ENCODE peak calls at places on chromosomes 12 and 14, in ten cellular contexts. One of them, this sample, is unnamed.

GRCh38 chr14:81193924-81194633 is 26.7 kb downstream of the GTF2A1 start:
- DNase-seq in NCI-H1105 treated with DMSO at 0.1 percent for 48 hours: no peak
- DNase-seq in activated naive CD8-positive, alpha-beta T cell treated with anti-CD3 and anti-CD28 coated beads for 36 hours: no peak
- DNase-seq in activated CD4-positive, alpha-beta T cell treated with anti-CD3 and anti-CD28 coated beads, Interleukin-2, amount 50 U/mL, for 1 hour: no peak
- DNase-seq in HTR-8/SVneo: no peak
- DNase-seq in NCI-H2081 treated with DMSO at 0.1 percent for 48 hours: no peak
- DNase-seq in RCC 7860: no peak
- DNase-seq in epithelial cell of esophagus: peak; percentile 30
- DNase-seq in NAMALWA: no peak
- DNase-seq in endothelial cell of umbilical vein: no peak
- DNase-seq in this sample: peak; percentile 58

GRCh38 chr12:132099739-132100138 is 44.4 kb downstream of the DDX51 start:
- DNase-seq in NCI-H1105 treated with DMSO at 0.1 percent for 48 hours: no peak
- DNase-seq in activated naive CD8-positive, alpha-beta T cell treated with anti-CD3 and anti-CD28 coated beads for 36 hours: no peak
- DNase-seq in activated CD4-positive, alpha-beta T cell treated with anti-CD3 and anti-CD28 coated beads, Interleukin-2, amount 50 U/mL, for 1 hour: no peak
- DNase-seq in HTR-8/SVneo: no peak
- DNase-seq in NCI-H2081 treated with DMSO at 0.1 percent for 48 hours: no peak
- DNase-seq in RCC 7860: no peak
- DNase-seq in epithelial cell of esophagus: no peak
- DNase-seq in NAMALWA: no peak
- DNase-seq in endothelial cell of umbilical vein: no peak
- DNase-seq in this sample: no peak

GRCh38 chr12:124321040-124321481 is 26.2 kb downstream of the RFLNA start:
- DNase-seq in NCI-H1105 treated with DMSO at 0.1 percent for 48 hours: no peak
- DNase-seq in activated naive CD8-positive, alpha-beta T cell treated with anti-CD3 and anti-CD28 coated beads for 36 hours: peak; percentile 67
- DNase-seq in activated CD4-positive, alpha-beta T cell treated with anti-CD3 and anti-CD28 coated beads, Interleukin-2, amount 50 U/mL, for 1 hour: peak; percentile 55
- DNase-seq in HTR-8/SVneo: peak; percentile 67
- DNase-seq in NCI-H2081 treated with DMSO at 0.1 percent for 48 hours: no peak
- DNase-seq in RCC 7860: peak; percentile 30
- DNase-seq in epithelial cell of esophagus: peak; percentile 59
- DNase-seq in NAMALWA: peak; percentile 66
- DNase-seq in endothelial cell of umbilical vein: peak; percentile 59
- DNase-seq in this sample: peak; percentile 61

GRCh38 chr12:112824166-112824565 is 32.6 kb downstream of the RPH3A start:
- DNase-seq in NCI-H1105 treated with DMSO at 0.1 percent for 48 hours: no peak
- DNase-seq in activated naive CD8-positive, alpha-beta T cell treated with anti-CD3 and anti-CD28 coated beads for 36 hours: no peak
- DNase-seq in activated CD4-positive, alpha-beta T cell treated with anti-CD3 and anti-CD28 coated beads, Interleukin-2, amount 50 U/mL, for 1 hour: no peak
- DNase-seq in HTR-8/SVneo: no peak
- DNase-seq in NCI-H2081 treated with DMSO at 0.1 percent for 48 hours: no peak
- DNase-seq in RCC 7860: no peak
- DNase-seq in epithelial cell of esophagus: no peak
- DNase-seq in NAMALWA: no peak
- DNase-seq in endothelial cell of umbilical vein: no peak
- DNase-seq in this sample: no peak

GRCh38 chr12:119870462-119870861 is 6.7 kb downstream of the CIT start:
- DNase-seq in NCI-H1105 treated with DMSO at 0.1 percent for 48 hours: no peak
- DNase-seq in activated naive CD8-positive, alpha-beta T cell treated with anti-CD3 and anti-CD28 coated beads for 36 hours: no peak
- DNase-seq in activated CD4-positive, alpha-beta T cell treated with anti-CD3 and anti-CD28 coated beads, Interleukin-2, amount 50 U/mL, for 1 hour: no peak
- DNase-seq in HTR-8/SVneo: no peak
- DNase-seq in NCI-H2081 treated with DMSO at 0.1 percent for 48 hours: no peak
- DNase-seq in RCC 7860: no peak
- DNase-seq in epithelial cell of esophagus: no peak
- DNase-seq in NAMALWA: no peak
- DNase-seq in endothelial cell of umbilical vein: no peak
- DNase-seq in this sample: no peak

GRCh38 chr12:57127710-57128518 is at the start of gene LRP1:
- DNase-seq in NCI-H1105 treated with DMSO at 0.1 percent for 48 hours: peak; percentile 59
- DNase-seq in activated naive CD8-positive, alpha-beta T cell treated with anti-CD3 and anti-CD28 coated beads for 36 hours: peak; percentile 69
- DNase-seq in activated CD4-positive, alpha-beta T cell treated with anti-CD3 and anti-CD28 coated beads, Interleukin-2, amount 50 U/mL, for 1 hour: peak; percentile 75
- DNase-seq in HTR-8/SVneo: peak; percentile 87
- DNase-seq in NCI-H2081 treated with DMSO at 0.1 percent for 48 hours: no peak
- DNase-seq in RCC 7860: peak; percentile 30
- DNase-seq in epithelial cell of esophagus: peak; percentile 84
- DNase-seq in NAMALWA: peak; percentile 75
- DNase-seq in endothelial cell of umbilical vein: peak; percentile 77
- DNase-seq in this sample: peak; percentile 55

GRCh38 chr12:66453837-66454236 is 151.5 kb downstream of the HELB start:
- DNase-seq in NCI-H1105 treated with DMSO at 0.1 percent for 48 hours: no peak
- DNase-seq in activated naive CD8-positive, alpha-beta T cell treated with anti-CD3 and anti-CD28 coated beads for 36 hours: no peak
- DNase-seq in activated CD4-positive, alpha-beta T cell treated with anti-CD3 and anti-CD28 coated beads, Interleukin-2, amount 50 U/mL, for 1 hour: no peak
- DNase-seq in HTR-8/SVneo: no peak
- DNase-seq in NCI-H2081 treated with DMSO at 0.1 percent for 48 hours: no peak
- DNase-seq in RCC 7860: no peak
- DNase-seq in epithelial cell of esophagus: peak; percentile 4
- DNase-seq in NAMALWA: no peak
- DNase-seq in endothelial cell of umbilical vein: no peak
- DNase-seq in this sample: peak; percentile 26

GRCh38 chr12:69880566-69880965 is 55.5 kb downstream of the MYRFL start:
- DNase-seq in NCI-H1105 treated with DMSO at 0.1 percent for 48 hours: no peak
- DNase-seq in activated naive CD8-positive, alpha-beta T cell treated with anti-CD3 and anti-CD28 coated beads for 36 hours: no peak
- DNase-seq in activated CD4-positive, alpha-beta T cell treated with anti-CD3 and anti-CD28 coated beads, Interleukin-2, amount 50 U/mL, for 1 hour: no peak
- DNase-seq in HTR-8/SVneo: no peak
- DNase-seq in NCI-H2081 treated with DMSO at 0.1 percent for 48 hours: no peak
- DNase-seq in RCC 7860: no peak
- DNase-seq in epithelial cell of esophagus: peak; percentile 29
- DNase-seq in NAMALWA: peak; percentile 47
- DNase-seq in endothelial cell of umbilical vein: peak; percentile 26
- DNase-seq in this sample: no peak

GRCh38 chr12:66156654-66157053 is 13.1 kb downstream of the TMBIM4 start:
- DNase-seq in NCI-H1105 treated with DMSO at 0.1 percent for 48 hours: no peak
- DNase-seq in activated naive CD8-positive, alpha-beta T cell treated with anti-CD3 and anti-CD28 coated beads for 36 hours: no peak
- DNase-seq in activated CD4-positive, alpha-beta T cell treated with anti-CD3 and anti-CD28 coated beads, Interleukin-2, amount 50 U/mL, for 1 hour: no peak
- DNase-seq in HTR-8/SVneo: no peak
- DNase-seq in NCI-H2081 treated with DMSO at 0.1 percent for 48 hours: no peak
- DNase-seq in RCC 7860: no peak
- DNase-seq in epithelial cell of esophagus: no peak
- DNase-seq in NAMALWA: no peak
- DNase-seq in endothelial cell of umbilical vein: no peak
- DNase-seq in this sample: no peak

GRCh38 chr12:88562846-88563582 is 17.3 kb downstream of the KITLG start:
- DNase-seq in NCI-H1105 treated with DMSO at 0.1 percent for 48 hours: no peak
- DNase-seq in activated naive CD8-positive, alpha-beta T cell treated with anti-CD3 and anti-CD28 coated beads for 36 hours: no peak
- DNase-seq in activated CD4-positive, alpha-beta T cell treated with anti-CD3 and anti-CD28 coated beads, Interleukin-2, amount 50 U/mL, for 1 hour: no peak
- DNase-seq in HTR-8/SVneo: no peak
- DNase-seq in NCI-H2081 treated with DMSO at 0.1 percent for 48 hours: no peak
- DNase-seq in RCC 7860: no peak
- DNase-seq in epithelial cell of esophagus: peak; percentile 78
- DNase-seq in NAMALWA: no peak
- DNase-seq in endothelial cell of umbilical vein: no peak
- DNase-seq in this sample: no peak

GRCh38 chr12:8687846-8688601 is 9.8 kb upstream of the RIMKLB start:
- DNase-seq in NCI-H1105 treated with DMSO at 0.1 percent for 48 hours: peak; percentile 93
- DNase-seq in activated naive CD8-positive, alpha-beta T cell treated with anti-CD3 and anti-CD28 coated beads for 36 hours: no peak
- DNase-seq in activated CD4-positive, alpha-beta T cell treated with anti-CD3 and anti-CD28 coated beads, Interleukin-2, amount 50 U/mL, for 1 hour: no peak
- DNase-seq in HTR-8/SVneo: peak; percentile 75
- DNase-seq in NCI-H2081 treated with DMSO at 0.1 percent for 48 hours: no peak
- DNase-seq in RCC 7860: peak; percentile 26
- DNase-seq in epithelial cell of esophagus: peak; percentile 84
- DNase-seq in NAMALWA: peak; percentile 77
- DNase-seq in endothelial cell of umbilical vein: peak; percentile 97
- DNase-seq in this sample: peak; percentile 24

This sample was measured in GM12865.